ENCODE peak calls at places on chromosome 14, in four cellular contexts. S is A549, K is K562, A is H1. D is an unnamed sample.

GRCh38 chr14:64060648-64061096 is 207.9 kb downstream of the SYNE2 start:
- DNase-seq in S (peak; percentile 23), K (peak; percentile 5), A (peak; percentile 85), D (peak; percentile 15)

GRCh38 chr14:31930493-31931225 is 146.4 kb upstream of the ARHGAP5 start:
- DNase-seq in S (peak; percentile 38), K (no peak), A (no peak), D (peak; percentile 43)

GRCh38 chr14:61258985-61259384 is 22.2 kb downstream of the TMEM30B start:
- DNase-seq in S (no peak), K (no peak), A (no peak), D (no peak)

GRCh38 chr14:103074699-103075341 is 9.2 kb upstream of the LBHD2 start:
- DNase-seq in S (peak; percentile 54), K (peak; percentile 83), A (no peak), D (peak; percentile 70)

GRCh38 chr14:52080817-52081755 is 12.2 kb upstream of the NID2 start:
- DNase-seq in S (peak; percentile 14), K (no peak), A (no peak), D (peak; percentile 23)

GRCh38 chr14:64693766-64694165 is 10.5 kb upstream of the PLEKHG3 start:
- DNase-seq in S (no peak), K (no peak), A (no peak), D (no peak)

GRCh38 chr14:96239759-96240158 is 16.3 kb upstream of the BDKRB1 start:
- DNase-seq in S (no peak), K (no peak), A (no peak), D (no peak)

GRCh38 chr14:96824283-96824682 is 27.1 kb downstream of the VRK1 start:
- DNase-seq in S (no peak), K (no peak), A (no peak), D (no peak)

GRCh38 chr14:105528197-105528858 is 1.9 kb downstream of the TMEM121 start:
- DNase-seq in S (peak; percentile 76), K (peak; percentile 79), A (no peak), D (peak; percentile 38)

GRCh38 chr14:31118892-31119291 is 88.7 kb downstream of the HECTD1 start:
- DNase-seq in S (no peak), K (no peak), A (no peak), D (no peak)

GRCh38 chr14:68795602-68796417 is 2.9 kb upstream of the ZFP36L1 start:
- DNase-seq in S (no peak), K (peak; percentile 78), A (peak; percentile 87), D (peak; percentile 70)
- H3K4me1 ChIP-seq in S (peaks cover 21% of the 10 kb centered on the region), K (peaks cover 21% of the 10 kb centered on the region), A (peaks cover 14% of the 10 kb centered on the region), D (peaks cover 28% of the 10 kb centered on the region)

GRCh38 chr14:50357753-50358380 is 38.8 kb downstream of the CDKL1 start:
- DNase-seq in S (no peak), K (no peak), A (no peak), D (no peak)
- TF ChIP-seq PHF8 in S (no peak), K (no peak), A (no peak), D (no peak)

GRCh38 chr14:100147691-100148464 is 11.6 kb downstream of the DEGS2 start:
- DNase-seq in S (no peak), K (no peak), A (no peak), D (no peak)
- H3K4me1 ChIP-seq in S (peaks cover 2% of the 10 kb centered on the region), K (peaks cover 8% of the 10 kb centered on the region), A (no peaks in the 10 kb centered on the region), D (peaks cover 50% of the 10 kb centered on the region)

DNA sequence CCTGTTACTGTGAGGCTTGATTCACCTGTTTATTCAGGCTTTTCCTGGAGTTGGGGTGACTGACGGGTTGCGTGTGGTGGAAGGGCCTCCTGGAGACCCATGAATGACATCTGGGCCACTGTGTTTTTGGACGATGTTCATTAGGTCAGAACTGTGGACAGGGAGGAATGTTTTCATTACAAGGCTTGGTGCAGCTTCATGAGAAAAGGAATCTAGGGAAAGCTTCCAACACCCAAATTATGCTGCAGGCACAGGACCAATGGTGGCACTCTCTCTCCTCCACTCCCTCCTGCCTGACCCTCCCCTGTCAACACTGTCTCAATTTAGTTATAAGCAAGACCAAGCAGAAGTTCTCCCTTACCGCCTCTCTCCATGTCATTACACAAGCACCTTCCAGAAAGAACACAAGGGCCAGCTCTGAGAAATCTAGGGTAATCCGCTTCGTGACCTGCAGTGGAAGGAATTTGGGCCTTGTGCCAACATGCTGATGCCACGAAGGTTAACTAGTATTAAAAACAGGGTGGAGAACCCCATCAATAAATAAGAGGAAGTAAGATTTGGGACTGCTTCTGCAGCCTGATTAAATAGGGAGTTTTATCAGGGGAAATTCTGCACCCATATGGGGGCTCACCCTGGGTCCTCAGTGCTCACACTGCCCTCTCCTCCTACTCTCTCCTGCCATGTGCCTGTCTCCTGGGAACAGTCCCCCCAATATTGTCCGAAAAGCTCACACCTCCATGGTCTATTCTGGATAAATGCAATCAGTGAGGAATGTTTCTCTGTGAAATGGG is 200.3 kb downstream of the KTN1 start:
- DNase-seq in S (no peak), K (no peak), A (no peak), D (no peak)
- TF ChIP-seq PHF8 in S (no peak), K (no peak), A (no peak), D (no peak)

GRCh38 chr14:76954371-76954770 is 74.1 kb downstream of the IRF2BPL start:
- DNase-seq in S (no peak), K (no peak), A (no peak), D (no peak)
- H3K4me1 ChIP-seq in S (peaks cover 91% of the 10 kb centered on the region), K (peaks cover 44% of the 10 kb centered on the region), A (peaks cover 42% of the 10 kb centered on the region), D (peaks cover 89% of the 10 kb centered on the region)

DNA sequence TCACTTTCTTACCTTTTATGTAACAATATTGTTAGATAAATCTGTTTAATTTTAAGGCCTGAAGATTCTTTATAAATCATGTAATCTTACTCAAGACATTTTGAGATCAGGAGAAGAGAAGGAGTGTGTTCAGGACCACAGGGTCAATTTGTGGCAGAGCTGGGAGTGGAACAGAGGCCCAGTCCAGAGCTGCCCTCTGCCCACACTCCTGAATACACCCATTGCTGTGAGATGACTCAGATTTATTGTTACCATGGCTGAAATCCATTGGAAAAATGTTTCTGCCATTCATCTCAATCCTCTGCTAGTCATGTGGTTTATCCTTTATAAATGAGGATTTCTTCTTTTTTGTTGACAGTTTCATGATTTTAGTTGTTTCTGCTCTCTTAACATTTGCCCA is 100.5 kb upstream of the STXBP6 start:
- DNase-seq in S (no peak), K (no peak), A (no peak), D (no peak)
- TF ChIP-seq PHF8 in S (no peak), K (no peak), A (no peak), D (no peak)

GRCh38 chr14:74591394-74591793 is 20.6 kb downstream of the LTBP2 start:
- DNase-seq in S (no peak), K (no peak), A (no peak), D (no peak)
- H3K4me1 ChIP-seq in S (no peaks in the 10 kb centered on the region), K (no peaks in the 10 kb centered on the region), A (peaks cover 2% of the 10 kb centered on the region), D (peaks cover 43% of the 10 kb centered on the region)

GRCh38 chr14:22887260-22887989 is 4.4 kb downstream of the REM2 start:
- DNase-seq in S (peak; percentile 67), K (peak; percentile 49), A (no peak), D (no peak)

GRCh38 chr14:22887990-22888378 is 5.0 kb downstream of the REM2 start:
- DNase-seq in S (no peak), K (no peak), A (no peak), D (no peak)

GRCh38 chr14:22885975-22886374 is 3.0 kb downstream of the REM2 start:
- DNase-seq in S (no peak), K (no peak), A (no peak), D (no peak)

GRCh38 chr14:22884721-22885523 is 1.9 kb downstream of the REM2 start:
- DNase-seq in S (no peak), K (no peak), A (no peak), D (no peak)

GRCh38 chr14:22886500-22887259 is 3.7 kb downstream of the REM2 start:
- DNase-seq in S (peak; percentile 66), K (peak; percentile 93), A (no peak), D (no peak)
- TF ChIP-seq PHF8 in S (no peak), K (peak; percentile 88), A (peak; percentile 78), D (no peak)